ENCODE peak calls at places on chromosome 17, in nine cellular contexts. One of them, this sample, is unnamed.

GRCh38 chr17:28446716-28447395 is 26.6 kb upstream of the SLC13A2 start:
- DNase-seq in fibroblast of lung: no peak
- DNase-seq in heart left ventricle: no peak
- DNase-seq in WERI-Rb-1: no peak
- DNase-seq in tibial nerve: no peak
- DNase-seq in heart right ventricle: no peak
- DNase-seq in endothelial cell of umbilical vein: no peak
- DNase-seq in pancreas: no peak
- DNase-seq in right lobe of liver: no peak
- DNase-seq in this sample: no peak

GRCh38 chr17:64118452-64118979 is 11.4 kb downstream of the ERN1 start:
- DNase-seq in WERI-Rb-1: no peak
- DNase-seq in pancreas: peak
- DNase-seq in tibial nerve: peak
- DNase-seq in endothelial cell of umbilical vein: peak
- DNase-seq in fibroblast of lung: no peak
- DNase-seq in heart right ventricle: peak
- DNase-seq in right lobe of liver: peak
- DNase-seq in heart left ventricle: peak
- DNase-seq in this sample: peak

GRCh38 chr17:43118679-43119615 is 6.2 kb downstream of the BRCA1 start:
- DNase-seq in heart right ventricle: no peak
- DNase-seq in heart left ventricle: no peak
- DNase-seq in right lobe of liver: no peak
- DNase-seq in endothelial cell of umbilical vein: no peak
- DNase-seq in WERI-Rb-1: no peak
- DNase-seq in tibial nerve: no peak
- DNase-seq in pancreas: no peak
- DNase-seq in fibroblast of lung: no peak
- DNase-seq in this sample: no peak

GRCh38 chr17:35161281-35161761 is 13.7 kb downstream of the UNC45B start:
- DNase-seq in pancreas: no peak
- DNase-seq in WERI-Rb-1: no peak
- DNase-seq in heart right ventricle: no peak
- DNase-seq in heart left ventricle: no peak
- DNase-seq in fibroblast of lung: no peak
- DNase-seq in right lobe of liver: no peak
- DNase-seq in endothelial cell of umbilical vein: no peak
- DNase-seq in tibial nerve: no peak
- DNase-seq in this sample: no peak

GRCh38 chr17:82793974-82794620 is 42.2 kb downstream of the TBCD start:
- DNase-seq in right lobe of liver: no peak
- DNase-seq in heart left ventricle: peak
- DNase-seq in heart right ventricle: no peak
- DNase-seq in fibroblast of lung: no peak
- DNase-seq in WERI-Rb-1: no peak
- DNase-seq in endothelial cell of umbilical vein: no peak
- DNase-seq in tibial nerve: no peak
- DNase-seq in pancreas: no peak
- DNase-seq in this sample: no peak

GRCh38 chr17:55825213-55825612 is 74.4 kb downstream of the PCTP start:
- DNase-seq in endothelial cell of umbilical vein: peak
- DNase-seq in pancreas: no peak
- DNase-seq in right lobe of liver: no peak
- DNase-seq in WERI-Rb-1: no peak
- DNase-seq in tibial nerve: no peak
- DNase-seq in fibroblast of lung: no peak
- DNase-seq in heart left ventricle: no peak
- DNase-seq in heart right ventricle: no peak
- DNase-seq in this sample: no peak

GRCh38 chr17:16980813-16981731 is 9.2 kb upstream of the TNFRSF13B start:
- DNase-seq in heart left ventricle: no peak
- DNase-seq in heart right ventricle: no peak
- DNase-seq in endothelial cell of umbilical vein: no peak
- DNase-seq in WERI-Rb-1: no peak
- DNase-seq in fibroblast of lung: no peak
- DNase-seq in right lobe of liver: no peak
- DNase-seq in pancreas: no peak
- DNase-seq in tibial nerve: no peak
- DNase-seq in this sample: no peak

GRCh38 chr17:38550661-38551060 is 55.1 kb downstream of the SRCIN1 start:
- DNase-seq in pancreas: peak
- DNase-seq in fibroblast of lung: peak
- DNase-seq in tibial nerve: no peak
- DNase-seq in heart right ventricle: peak
- DNase-seq in WERI-Rb-1: no peak
- DNase-seq in endothelial cell of umbilical vein: no peak
- DNase-seq in right lobe of liver: no peak
- DNase-seq in heart left ventricle: peak
- DNase-seq in this sample: peak

GRCh38 chr17:48541574-48542113 is 3.3 kb downstream of the HOXB2 start:
- DNase-seq in fibroblast of lung: no peak
- DNase-seq in endothelial cell of umbilical vein: no peak
- DNase-seq in WERI-Rb-1: no peak
- DNase-seq in heart right ventricle: peak
- DNase-seq in right lobe of liver: no peak
- DNase-seq in tibial nerve: peak
- DNase-seq in heart left ventricle: peak
- DNase-seq in pancreas: no peak
- DNase-seq in this sample: peak

GRCh38 chr17:48539177-48539576 is 5.7 kb downstream of the HOXB2 start:
- DNase-seq in fibroblast of lung: peak
- DNase-seq in WERI-Rb-1: no peak
- DNase-seq in pancreas: no peak
- DNase-seq in heart right ventricle: no peak
- DNase-seq in endothelial cell of umbilical vein: no peak
- DNase-seq in right lobe of liver: no peak
- DNase-seq in heart left ventricle: no peak
- DNase-seq in tibial nerve: no peak
- DNase-seq in this sample: peak

GRCh38 chr17:48540213-48540612 is 4.7 kb downstream of the HOXB2 start:
- DNase-seq in WERI-Rb-1: no peak
- DNase-seq in endothelial cell of umbilical vein: no peak
- DNase-seq in heart left ventricle: no peak
- DNase-seq in fibroblast of lung: peak
- DNase-seq in tibial nerve: no peak
- DNase-seq in heart right ventricle: no peak
- DNase-seq in right lobe of liver: no peak
- DNase-seq in pancreas: no peak
- DNase-seq in this sample: no peak

GRCh38 chr17:48542114-48542955 is 2.6 kb downstream of the HOXB2 start:
- DNase-seq in endothelial cell of umbilical vein: peak
- DNase-seq in WERI-Rb-1: no peak
- DNase-seq in heart right ventricle: no peak
- DNase-seq in tibial nerve: no peak
- DNase-seq in pancreas: no peak
- DNase-seq in heart left ventricle: no peak
- DNase-seq in right lobe of liver: no peak
- DNase-seq in fibroblast of lung: no peak
- DNase-seq in this sample: no peak

GRCh38 chr17:48541036-48541573 is 3.8 kb downstream of the HOXB2 start:
- DNase-seq in heart right ventricle: no peak
- DNase-seq in tibial nerve: no peak
- DNase-seq in WERI-Rb-1: no peak
- DNase-seq in pancreas: no peak
- DNase-seq in right lobe of liver: no peak
- DNase-seq in heart left ventricle: no peak
- DNase-seq in endothelial cell of umbilical vein: peak
- DNase-seq in fibroblast of lung: no peak
- DNase-seq in this sample: peak
- H3K27ac ChIP-seq in heart right ventricle: peak
- H3K27ac ChIP-seq in tibial nerve: peak
- H3K27ac ChIP-seq in WERI-Rb-1: no peak
- H3K27ac ChIP-seq in pancreas: no peak
- H3K27ac ChIP-seq in right lobe of liver: peak
- H3K27ac ChIP-seq in heart left ventricle: peak
- H3K27ac ChIP-seq in endothelial cell of umbilical vein: peak
- H3K27ac ChIP-seq in fibroblast of lung: peak
- H3K27ac ChIP-seq in this sample: peak

GRCh38 chr17:57888311-57889216 is 38.7 kb upstream of the MRPS23 start:
- DNase-seq in heart right ventricle: no peak
- DNase-seq in right lobe of liver: no peak
- DNase-seq in tibial nerve: no peak
- DNase-seq in fibroblast of lung: no peak
- DNase-seq in pancreas: no peak
- DNase-seq in heart left ventricle: no peak
- DNase-seq in WERI-Rb-1: no peak
- DNase-seq in endothelial cell of umbilical vein: no peak
- DNase-seq in this sample: no peak
- H3K27ac ChIP-seq in heart right ventricle: peak
- H3K27ac ChIP-seq in right lobe of liver: no peak
- H3K27ac ChIP-seq in tibial nerve: peak
- H3K27ac ChIP-seq in fibroblast of lung: no peak
- H3K27ac ChIP-seq in pancreas: no peak
- H3K27ac ChIP-seq in heart left ventricle: peak
- H3K27ac ChIP-seq in WERI-Rb-1: peak
- H3K27ac ChIP-seq in endothelial cell of umbilical vein: no peak
- H3K27ac ChIP-seq in this sample: no peak

GRCh38 chr17:21173543-21173942 is 40.4 kb downstream of the TMEM11 start:
- DNase-seq in fibroblast of lung: no peak
- DNase-seq in pancreas: no peak
- DNase-seq in right lobe of liver: no peak
- DNase-seq in tibial nerve: no peak
- DNase-seq in endothelial cell of umbilical vein: no peak
- DNase-seq in WERI-Rb-1: no peak
- DNase-seq in heart right ventricle: no peak
- DNase-seq in heart left ventricle: no peak
- DNase-seq in this sample: peak

GRCh38 chr17:21171970-21172510 is 41.9 kb downstream of the TMEM11 start:
- DNase-seq in heart left ventricle: no peak
- DNase-seq in WERI-Rb-1: no peak
- DNase-seq in tibial nerve: no peak
- DNase-seq in fibroblast of lung: no peak
- DNase-seq in right lobe of liver: no peak
- DNase-seq in pancreas: no peak
- DNase-seq in endothelial cell of umbilical vein: no peak
- DNase-seq in heart right ventricle: no peak
- DNase-seq in this sample: no peak

GRCh38 chr17:21169496-21169895 is 42.7 kb downstream of the DHRS7B start:
- DNase-seq in pancreas: no peak
- DNase-seq in heart right ventricle: no peak
- DNase-seq in heart left ventricle: no peak
- DNase-seq in tibial nerve: no peak
- DNase-seq in fibroblast of lung: no peak
- DNase-seq in right lobe of liver: no peak
- DNase-seq in endothelial cell of umbilical vein: no peak
- DNase-seq in WERI-Rb-1: no peak
- DNase-seq in this sample: no peak

GRCh38 chr17:21170829-21171228 is 43.1 kb downstream of the TMEM11 start:
- DNase-seq in WERI-Rb-1: no peak
- DNase-seq in right lobe of liver: no peak
- DNase-seq in heart right ventricle: no peak
- DNase-seq in heart left ventricle: no peak
- DNase-seq in pancreas: no peak
- DNase-seq in tibial nerve: no peak
- DNase-seq in endothelial cell of umbilical vein: no peak
- DNase-seq in fibroblast of lung: peak
- DNase-seq in this sample: no peak

DNA sequence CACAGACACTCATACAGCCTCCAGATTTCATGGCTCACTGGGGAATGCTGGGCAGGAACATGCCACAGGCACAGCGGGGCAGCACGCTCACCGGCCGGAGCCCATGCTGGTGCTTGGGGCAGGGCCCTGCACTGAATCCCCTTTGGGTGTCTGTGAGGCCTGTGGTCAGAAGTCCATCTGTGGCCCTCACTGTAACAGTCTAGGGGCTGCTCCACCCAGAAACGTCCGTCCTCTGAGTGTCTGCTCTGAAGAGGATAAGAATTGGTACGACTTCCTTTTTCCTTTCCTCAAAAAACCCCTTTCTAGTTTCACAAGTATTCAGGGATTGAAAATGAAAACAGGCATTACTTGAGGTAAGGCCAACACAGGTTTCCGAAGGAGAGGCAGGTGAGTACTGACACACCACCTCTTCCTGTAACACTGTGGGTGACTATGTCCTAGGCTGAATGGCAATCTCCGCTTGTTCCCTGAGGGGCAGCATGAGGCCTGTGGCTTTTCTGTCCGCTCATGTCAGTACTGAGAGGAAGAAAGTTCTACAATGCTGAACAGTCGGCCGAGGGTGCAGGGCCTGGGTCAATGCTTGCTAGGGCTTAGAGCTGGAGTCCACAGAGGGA is 42.5 kb downstream of the TMEM11 start:
- DNase-seq in fibroblast of lung: no peak
- DNase-seq in heart left ventricle: no peak
- DNase-seq in pancreas: no peak
- DNase-seq in right lobe of liver: no peak
- DNase-seq in tibial nerve: no peak
- DNase-seq in endothelial cell of umbilical vein: no peak
- DNase-seq in heart right ventricle: no peak
- DNase-seq in WERI-Rb-1: no peak
- DNase-seq in this sample: no peak
- H3K27ac ChIP-seq in fibroblast of lung: no peak
- H3K27ac ChIP-seq in heart left ventricle: peak
- H3K27ac ChIP-seq in pancreas: no peak
- H3K27ac ChIP-seq in right lobe of liver: no peak
- H3K27ac ChIP-seq in tibial nerve: no peak
- H3K27ac ChIP-seq in endothelial cell of umbilical vein: no peak
- H3K27ac ChIP-seq in heart right ventricle: no peak
- H3K27ac ChIP-seq in WERI-Rb-1: no peak
- H3K27ac ChIP-seq in this sample: peak

GRCh38 chr17:78933025-78933958 is 8.1 kb upstream of the TIMP2 start:
- DNase-seq in heart right ventricle: no peak
- DNase-seq in heart left ventricle: peak
- DNase-seq in endothelial cell of umbilical vein: peak
- DNase-seq in right lobe of liver: no peak
- DNase-seq in fibroblast of lung: peak
- DNase-seq in tibial nerve: peak
- DNase-seq in WERI-Rb-1: peak
- DNase-seq in pancreas: no peak
- DNase-seq in this sample: no peak

GRCh38 chr17:78935419-78936323 is 10.5 kb upstream of the TIMP2 start:
- DNase-seq in fibroblast of lung: peak
- DNase-seq in tibial nerve: peak
- DNase-seq in pancreas: no peak
- DNase-seq in heart left ventricle: peak
- DNase-seq in heart right ventricle: no peak
- DNase-seq in endothelial cell of umbilical vein: peak
- DNase-seq in WERI-Rb-1: no peak
- DNase-seq in right lobe of liver: no peak
- DNase-seq in this sample: peak

GRCh38 chr17:78937561-78937960 is 12.4 kb upstream of the TIMP2 start:
- DNase-seq in pancreas: no peak
- DNase-seq in tibial nerve: no peak
- DNase-seq in endothelial cell of umbilical vein: no peak
- DNase-seq in heart left ventricle: no peak
- DNase-seq in WERI-Rb-1: peak
- DNase-seq in right lobe of liver: no peak
- DNase-seq in heart right ventricle: no peak
- DNase-seq in fibroblast of lung: no peak
- DNase-seq in this sample: no peak

GRCh38 chr17:78933959-78934568 is 8.9 kb upstream of the TIMP2 start:
- DNase-seq in fibroblast of lung: peak
- DNase-seq in endothelial cell of umbilical vein: peak
- DNase-seq in heart left ventricle: peak
- DNase-seq in WERI-Rb-1: peak
- DNase-seq in heart right ventricle: peak
- DNase-seq in tibial nerve: peak
- DNase-seq in pancreas: peak
- DNase-seq in right lobe of liver: peak
- DNase-seq in this sample: peak

DNA sequence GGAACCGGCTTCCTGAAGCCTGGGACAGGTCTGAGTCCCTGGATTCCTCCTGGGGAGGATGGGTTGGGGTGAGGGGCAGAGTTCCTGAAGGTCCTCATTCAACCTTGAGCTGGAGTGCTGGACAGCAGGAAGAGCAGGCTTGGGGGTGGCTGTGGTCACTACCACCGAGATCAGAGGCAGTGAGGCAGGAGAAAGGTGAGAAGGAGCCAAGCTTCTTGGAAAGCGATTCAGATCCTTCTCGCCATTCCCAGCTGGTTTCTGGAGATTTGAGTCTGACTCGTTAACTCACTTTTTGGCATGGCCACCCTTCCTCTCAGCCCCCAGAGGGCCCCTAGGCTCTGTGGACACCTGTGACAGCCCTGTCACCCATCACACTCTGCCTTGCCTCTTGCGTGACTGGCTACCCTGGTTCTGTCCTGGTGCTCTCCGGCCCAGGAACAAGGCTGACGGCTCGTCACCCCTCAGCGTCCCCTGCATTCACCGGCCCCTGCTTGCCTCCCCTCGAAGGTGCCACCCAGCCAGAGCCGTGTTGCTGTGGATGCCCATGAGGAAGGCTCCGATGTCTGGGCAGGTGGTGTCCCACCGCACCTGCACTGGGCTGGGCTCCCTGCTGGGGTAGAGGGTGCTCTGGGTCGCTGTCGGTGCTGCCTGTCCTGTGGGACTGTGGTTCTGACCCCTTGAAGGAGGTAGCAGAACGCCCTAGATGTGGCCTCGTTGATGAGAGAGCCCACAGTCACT is 9.7 kb upstream of the TIMP2 start:
- DNase-seq in WERI-Rb-1: no peak
- DNase-seq in tibial nerve: no peak
- DNase-seq in heart right ventricle: no peak
- DNase-seq in pancreas: no peak
- DNase-seq in fibroblast of lung: peak
- DNase-seq in endothelial cell of umbilical vein: no peak
- DNase-seq in right lobe of liver: no peak
- DNase-seq in heart left ventricle: no peak
- DNase-seq in this sample: no peak
- H3K27ac ChIP-seq in WERI-Rb-1: peak
- H3K27ac ChIP-seq in tibial nerve: peak
- H3K27ac ChIP-seq in heart right ventricle: peak
- H3K27ac ChIP-seq in pancreas: peak
- H3K27ac ChIP-seq in fibroblast of lung: peak
- H3K27ac ChIP-seq in endothelial cell of umbilical vein: peak
- H3K27ac ChIP-seq in right lobe of liver: peak
- H3K27ac ChIP-seq in heart left ventricle: peak
- H3K27ac ChIP-seq in this sample: no peak

This sample was measured in cardiac muscle cell.